ENCODE peak calls at places on chromosomes 1 and 21, in nine cellular contexts. C, W, B, M, E, T, N, G and K are unnamed samples.

GRCh38 chr21:32585970-32586369 is 647 bp upstream of the TCP10L start:
- DNase-seq in C (no peak), W (no peak), B (no peak), M (no peak), E (no peak), T (no peak), N (no peak), G (no peak), K (no peak)

GRCh38 chr21:25501996-25502665 is 105.2 kb downstream of the MRPL39 start:
- DNase-seq in C (no peak), W (no peak), B (no peak), M (peak), E (no peak), T (peak), N (no peak), G (no peak), K (no peak)

GRCh38 chr1:230124187-230125128 is 57.4 kb downstream of the GALNT2 start:
- DNase-seq in C (no peak), W (no peak), B (no peak), M (no peak), E (no peak), T (no peak), N (no peak), G (no peak), K (no peak)

GRCh38 chr21:20661745-20662470 is 336.3 kb upstream of the NCAM2 start:
- DNase-seq in C (no peak), W (no peak), B (no peak), M (no peak), E (no peak), T (no peak), N (no peak), G (peak), K (no peak)

GRCh38 chr1:42057800-42058199 is 95.4 kb upstream of the GUCA2B start:
- DNase-seq in C (no peak), W (no peak), B (no peak), M (no peak), E (no peak), T (no peak), N (no peak), G (no peak), K (no peak)

GRCh38 chr1:63916485-63917360 is 142.9 kb downstream of the ROR1 start:
- DNase-seq in C (no peak), W (no peak), B (no peak), M (no peak), E (no peak), T (no peak), N (no peak), G (no peak), K (no peak)

GRCh38 chr1:18526436-18527275 is 45.9 kb downstream of the KLHDC7A start:
- DNase-seq in C (no peak), W (no peak), B (no peak), M (no peak), E (no peak), T (no peak), N (no peak), G (no peak), K (no peak)

GRCh38 chr1:228273720-228274451 is 66.0 kb downstream of the OBSCN start:
- DNase-seq in C (no peak), W (no peak), B (no peak), M (no peak), E (no peak), T (no peak), N (no peak), G (no peak), K (no peak)

GRCh38 chr21:31132574-31133242 is 94.4 kb upstream of the KRTAP19-8 start:
- DNase-seq in C (peak), W (no peak), B (no peak), M (peak), E (no peak), T (peak), N (no peak), G (no peak), K (no peak)

GRCh38 chr1:204376919-204377799 is 17.4 kb upstream of the PLEKHA6 start:
- DNase-seq in C (no peak), W (no peak), B (no peak), M (no peak), E (peak), T (no peak), N (no peak), G (no peak), K (no peak)

GRCh38 chr1:104979651-104980050 is 1230.0 kb downstream of the AMY1C start:
- DNase-seq in C (no peak), W (no peak), B (no peak), M (no peak), E (no peak), T (no peak), N (no peak), G (no peak), K (no peak)

GRCh38 chr1:198220428-198220827 is 63.6 kb downstream of the NEK7 start:
- DNase-seq in C (no peak), W (peak), B (no peak), M (no peak), E (no peak), T (peak), N (no peak), G (no peak), K (peak)

GRCh38 chr1:109579496-109579895 is 31.1 kb downstream of the GNAI3 start:
- DNase-seq in C (peak), W (no peak), B (no peak), M (no peak), E (no peak), T (no peak), N (no peak), G (no peak), K (no peak)

GRCh38 chr1:119799003-119799402 is 12.3 kb downstream of the REG4 start:
- DNase-seq in C (no peak), W (no peak), B (no peak), M (no peak), E (no peak), T (no peak), N (no peak), G (no peak), K (no peak)

GRCh38 chr1:56436912-56437403 is 142.4 kb downstream of the PLPP3 start:
- DNase-seq in C (no peak), W (no peak), B (peak), M (no peak), E (no peak), T (no peak), N (no peak), G (no peak), K (no peak)

GRCh38 chr1:81232505-81232904 is 568.2 kb upstream of the ADGRL2 start:
- DNase-seq in C (peak), W (no peak), B (no peak), M (no peak), E (no peak), T (no peak), N (no peak), G (peak), K (no peak)

GRCh38 chr1:168751195-168751650 is 22.2 kb upstream of the DPT start:
- DNase-seq in C (no peak), W (no peak), B (no peak), M (no peak), E (no peak), T (no peak), N (no peak), G (no peak), K (no peak)